ENCODE peak calls at places on chromosome 21, in ten cellular contexts. A is tibial artery; R is activated T-cell treated with anti-CD3 and anti-CD28 coated beads for 1 hour; S is foreskin fibroblast; B is stimulated activated CD8-positive, alpha-beta memory T cell treated with anti-CD3 and anti-CD28 coated beads, Interleukin-15, amount 100 ng/mL, for 24 hours; O is CD8-positive, alpha-beta memory T cell; L is BJ; C is T-helper 1 cell; Y is foreskin keratinocyte; Z is KBM-7. K is an unnamed sample.

GRCh38 chr21:42366292-42367010 is at the start of gene TFF1:
- DNase-seq in A (no peak), R (no peak), S (no peak), B (no peak), O (no peak), L (no peak), C (no peak), Y (no peak), Z (no peak), K (no peak)

GRCh38 chr21:43370091-43370658 is 56.8 kb downstream of the SIK1 start:
- DNase-seq in A (no peak), R (no peak), S (peak), B (no peak), O (no peak), L (no peak), C (no peak), Y (no peak), Z (no peak), K (no peak)

GRCh38 chr21:43297411-43297981 is 128.7 kb downstream of the CRYAA start:
- DNase-seq in A (no peak), R (no peak), S (no peak), B (no peak), O (no peak), L (no peak), C (no peak), Y (no peak), Z (no peak), K (no peak)

GRCh38 chr21:28132713-28133112 is 860.0 kb downstream of the LTN1 start:
- DNase-seq in A (no peak), R (no peak), S (no peak), B (no peak), O (no peak), L (peak), C (no peak), Y (no peak), Z (no peak), K (no peak)

GRCh38 chr21:46077674-46078101 is 20.2 kb upstream of the COL6A2 start:
- DNase-seq in A (no peak), R (no peak), S (no peak), B (no peak), O (no peak), L (no peak), C (no peak), Y (no peak), Z (no peak), K (no peak)

GRCh38 chr21:45524756-45525152 is 17.5 kb downstream of the SLC19A1 start:
- DNase-seq in A (no peak), R (no peak), S (no peak), B (no peak), O (no peak), L (no peak), C (no peak), Y (no peak), Z (no peak), K (no peak)

GRCh38 chr21:37793660-37794059 is 122.6 kb downstream of the KCNJ6 start:
- DNase-seq in A (no peak), R (no peak), S (peak), B (no peak), O (no peak), L (no peak), C (no peak), Y (no peak), Z (no peak), K (no peak)

GRCh38 chr21:38439336-38439900 is 58.9 kb downstream of the ERG start:
- DNase-seq in A (no peak), R (no peak), S (no peak), B (no peak), O (no peak), L (no peak), C (no peak), Y (no peak), Z (no peak), K (no peak)

GRCh38 chr21:43188712-43189151 is 19.9 kb downstream of the CRYAA start:
- DNase-seq in A (peak), R (no peak), S (no peak), B (no peak), O (no peak), L (no peak), C (no peak), Y (no peak), Z (peak), K (no peak)

GRCh38 chr21:34298797-34299539 is 64.8 kb upstream of the KCNE2 start:
- DNase-seq in A (peak), R (no peak), S (no peak), B (no peak), O (no peak), L (no peak), C (no peak), Y (no peak), Z (no peak), K (no peak)

GRCh38 chr21:42513151-42513984 is at the start of gene SLC37A1:
- DNase-seq in A (no peak), R (no peak), S (no peak), B (no peak), O (peak), L (no peak), C (no peak), Y (no peak), Z (no peak), K (no peak)

GRCh38 chr21:36350282-36350910 is 30.4 kb downstream of the MORC3 start:
- DNase-seq in A (no peak), R (no peak), S (peak), B (no peak), O (no peak), L (peak), C (no peak), Y (no peak), Z (no peak), K (no peak)

GRCh38 chr21:38716942-38717341 is 88.8 kb upstream of the ETS2 start:
- DNase-seq in A (no peak), R (no peak), S (no peak), B (no peak), O (no peak), L (no peak), C (no peak), Y (no peak), Z (no peak), K (no peak)

GRCh38 chr21:44993321-44994015 is 53.6 kb downstream of the SLX9 start:
- DNase-seq in A (no peak), R (no peak), S (no peak), B (no peak), O (no peak), L (no peak), C (no peak), Y (no peak), Z (no peak), K (no peak)

GRCh38 chr21:28516996-28517592 is 475.6 kb downstream of the LTN1 start:
- DNase-seq in A (peak), R (peak), S (no peak), B (peak), O (peak), L (no peak), C (peak), Y (no peak), Z (peak), K (peak)

GRCh38 chr21:43609501-43610340 is 49.6 kb downstream of the HSF2BP start:
- DNase-seq in A (no peak), R (no peak), S (no peak), B (no peak), O (no peak), L (no peak), C (no peak), Y (peak), Z (no peak), K (no peak)

GRCh38 chr21:36640260-36641244 is 58.4 kb upstream of the SIM2 start:
- DNase-seq in A (no peak), R (no peak), S (no peak), B (no peak), O (no peak), L (no peak), C (no peak), Y (no peak), Z (no peak), K (no peak)

GRCh38 chr21:28253378-28253777 is 739.3 kb downstream of the LTN1 start:
- DNase-seq in A (no peak), R (no peak), S (peak), B (no peak), O (no peak), L (no peak), C (no peak), Y (no peak), Z (no peak), K (no peak)

GRCh38 chr21:37273440-37273839 is 6.3 kb upstream of the VPS26C start:
- DNase-seq in A (no peak), R (no peak), S (no peak), B (no peak), O (no peak), L (no peak), C (no peak), Y (no peak), Z (no peak), K (no peak)

GRCh38 chr21:43361127-43361492 is 65.8 kb downstream of the SIK1 start:
- DNase-seq in A (no peak), R (no peak), S (peak), B (no peak), O (no peak), L (no peak), C (no peak), Y (no peak), Z (no peak), K (no peak)

GRCh38 chr21:46559291-46559983 is 45.4 kb downstream of the S100B start:
- DNase-seq in A (no peak), R (peak), S (no peak), B (peak), O (peak), L (no peak), C (peak), Y (no peak), Z (no peak), K (no peak)

GRCh38 chr21:15617968-15618367 is 111.8 kb upstream of the USP25 start:
- DNase-seq in A (no peak), R (no peak), S (no peak), B (no peak), O (no peak), L (peak), C (no peak), Y (peak), Z (no peak), K (peak)

GRCh38 chr21:32886339-32886738 is 114.8 kb upstream of the PAXBP1 start:
- DNase-seq in A (no peak), R (no peak), S (no peak), B (no peak), O (no peak), L (no peak), C (no peak), Y (no peak), Z (no peak), K (no peak)

GRCh38 chr21:24045775-24046215 is 1561.5 kb downstream of the MRPL39 start:
- DNase-seq in A (peak), R (no peak), S (no peak), B (no peak), O (no peak), L (no peak), C (no peak), Y (peak), Z (peak), K (peak)

GRCh38 chr21:38798081-38798480 is 7.6 kb upstream of the ETS2 start:
- DNase-seq in A (no peak), R (no peak), S (no peak), B (no peak), O (no peak), L (no peak), C (no peak), Y (no peak), Z (no peak), K (no peak)

GRCh38 chr21:34881894-34882371 is 167.2 kb downstream of the RUNX1 start:
- DNase-seq in A (no peak), R (no peak), S (peak), B (no peak), O (no peak), L (peak), C (no peak), Y (peak), Z (no peak), K (no peak)

GRCh38 chr21:29033301-29033700 is 8.8 kb downstream of the USP16 start:
- DNase-seq in A (no peak), R (no peak), S (no peak), B (no peak), O (no peak), L (no peak), C (no peak), Y (no peak), Z (no peak), K (no peak)

GRCh38 chr21:45551316-45551715 is 9.1 kb upstream of the SLC19A1 start:
- DNase-seq in A (no peak), R (no peak), S (peak), B (no peak), O (no peak), L (no peak), C (no peak), Y (no peak), Z (no peak), K (no peak)

K was measured in HAP-1.